ENCODE peak calls at places on chromosomes 1 and 21, in four cellular contexts. Q is stomach, E is left ventricle myocardium inferior, S is tibial nerve. R is an unnamed sample.

GRCh38 chr21:26385721-26386120 is 187.4 kb downstream of the CYYR1 start:
- DNase-seq in Q (no peak), E (no peak), S (no peak), R (no peak)

GRCh38 chr1:163361123-163361934 is 39.6 kb downstream of the NUF2 start:
- DNase-seq in Q (no peak), S (no peak), E (no peak), R (no peak)

GRCh38 chr1:91891969-91892368 is 6.0 kb upstream of the TGFBR3 start:
- DNase-seq in E (no peak), S (no peak), Q (no peak), R (no peak)

GRCh38 chr1:169367686-169368405 is at the start of the genes BLZF1 and NME7:
- DNase-seq in Q (peak), E (peak), S (peak), R (peak)

GRCh38 chr1:22680736-22681135 is 27.7 kb downstream of the C1QB start:
- DNase-seq in E (no peak), Q (no peak), S (no peak), R (no peak)

GRCh38 chr1:46086581-46086980 is 45.8 kb downstream of the PIK3R3 start:
- DNase-seq in S (no peak), E (no peak), Q (no peak), R (no peak)

GRCh38 chr1:78649628-78650027 is at the start of gene IFI44:
- DNase-seq in E (peak), Q (peak), S (peak), R (peak)

GRCh38 chr1:116988908-116989307 is 12.7 kb upstream of the CD101 start:
- DNase-seq in Q (no peak), E (no peak), S (no peak), R (no peak)

GRCh38 chr1:161989108-161989507 is 34.6 kb downstream of the OLFML2B start:
- DNase-seq in E (no peak), Q (no peak), S (no peak), R (no peak)

GRCh38 chr1:222546548-222547259 is 1.2 kb downstream of the HHIPL2 start:
- DNase-seq in Q (no peak), E (no peak), S (no peak), R (peak)

GRCh38 chr1:48627467-48627866 is 149.2 kb downstream of the BEND5 start:
- DNase-seq in Q (no peak), S (no peak), E (no peak), R (no peak)

GRCh38 chr1:200372095-200372884 is 37.5 kb downstream of the ZNF281 start:
- DNase-seq in S (no peak), Q (no peak), E (no peak), R (peak)

GRCh38 chr1:63901094-63901493 is 127.3 kb downstream of the ROR1 start:
- DNase-seq in S (no peak), Q (no peak), E (no peak), R (no peak)

GRCh38 chr1:37317870-37318431 is 156.4 kb upstream of the ZC3H12A start:
- DNase-seq in E (no peak), S (no peak), Q (no peak), R (no peak)

GRCh38 chr21:27024316-27024715 is 57.4 kb upstream of the ADAMTS5 start:
- DNase-seq in E (no peak), Q (no peak), S (no peak), R (peak)

GRCh38 chr1:185312361-185312760 is 4.7 kb downstream of the IVNS1ABP start:
- DNase-seq in E (no peak), S (no peak), Q (no peak), R (no peak)

GRCh38 chr1:116493484-116494350 is 77.1 kb downstream of the CD58 start:
- DNase-seq in Q (no peak), S (no peak), E (no peak), R (no peak)

GRCh38 chr1:178412400-178412770 is 84.4 kb downstream of the CLEC20A start:
- DNase-seq in E (no peak), Q (no peak), S (no peak), R (no peak)

GRCh38 chr1:15849775-15850449 is 2.4 kb downstream of the SPEN start:
- DNase-seq in E (peak), S (no peak), Q (peak), R (no peak)

GRCh38 chr1:148161252-148161901 is 9.3 kb upstream of the NBPF11 start:
- DNase-seq in S (no peak), Q (no peak), E (no peak), R (no peak)

GRCh38 chr1:1858382-1859086 is 32.4 kb downstream of the GNB1 start:
- DNase-seq in E (peak), S (peak), Q (peak), R (peak)

GRCh38 chr1:100543640-100544039 is 5.7 kb downstream of the GPR88 start:
- DNase-seq in E (no peak), S (no peak), Q (no peak), R (no peak)

GRCh38 chr1:71002706-71003105 is 44.9 kb downstream of the PTGER3 start:
- DNase-seq in S (no peak), Q (no peak), E (no peak), R (no peak)

GRCh38 chr1:93061895-93062792 is 16.9 kb upstream of the MTF2 start:
- DNase-seq in S (no peak), Q (peak), E (no peak), R (no peak)

GRCh38 chr1:192303029-192303428 is 13.8 kb upstream of the RGS21 start:
- DNase-seq in S (no peak), Q (no peak), E (no peak), R (no peak)

GRCh38 chr21:34701726-34702125 is 32.9 kb downstream of the CLIC6 start:
- DNase-seq in S (no peak), Q (no peak), E (no peak), R (no peak)

GRCh38 chr1:119330940-119331263 is 37.7 kb upstream of the HAO2 start:
- DNase-seq in E (no peak), Q (no peak), S (no peak), R (no peak)

GRCh38 chr1:184050631-184051030 is 899 bp upstream of the TSEN15 start:
- DNase-seq in Q (no peak), S (no peak), E (no peak), R (no peak)
- H3K4me3 ChIP-seq in Q (peak), S (peak), E (peak), R (no peak)

DNA sequence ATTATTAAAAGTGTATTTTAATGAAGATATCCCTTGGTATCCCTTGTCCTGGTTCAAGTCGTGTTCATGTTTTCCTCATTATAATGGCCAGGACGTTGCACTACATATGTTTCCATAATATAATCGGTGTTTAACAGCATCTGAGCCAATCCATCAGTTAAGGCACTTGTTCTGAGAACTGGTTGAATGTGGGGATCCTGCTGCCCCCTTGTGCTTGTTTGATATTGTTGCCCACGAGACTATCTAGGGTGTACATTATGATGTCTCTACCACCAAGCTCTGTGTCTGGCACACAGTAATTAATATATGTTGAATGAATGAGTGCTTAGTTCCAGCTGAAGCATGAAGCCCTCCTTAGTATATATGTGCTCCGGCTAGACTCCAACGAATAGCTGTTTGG is 193.0 kb downstream of the CACNA1E start:
- DNase-seq in E (no peak), S (peak), Q (peak), R (no peak)
- TF ChIP-seq CTCF in E (peak), S (no peak), Q (peak), R (no peak)

DNA sequence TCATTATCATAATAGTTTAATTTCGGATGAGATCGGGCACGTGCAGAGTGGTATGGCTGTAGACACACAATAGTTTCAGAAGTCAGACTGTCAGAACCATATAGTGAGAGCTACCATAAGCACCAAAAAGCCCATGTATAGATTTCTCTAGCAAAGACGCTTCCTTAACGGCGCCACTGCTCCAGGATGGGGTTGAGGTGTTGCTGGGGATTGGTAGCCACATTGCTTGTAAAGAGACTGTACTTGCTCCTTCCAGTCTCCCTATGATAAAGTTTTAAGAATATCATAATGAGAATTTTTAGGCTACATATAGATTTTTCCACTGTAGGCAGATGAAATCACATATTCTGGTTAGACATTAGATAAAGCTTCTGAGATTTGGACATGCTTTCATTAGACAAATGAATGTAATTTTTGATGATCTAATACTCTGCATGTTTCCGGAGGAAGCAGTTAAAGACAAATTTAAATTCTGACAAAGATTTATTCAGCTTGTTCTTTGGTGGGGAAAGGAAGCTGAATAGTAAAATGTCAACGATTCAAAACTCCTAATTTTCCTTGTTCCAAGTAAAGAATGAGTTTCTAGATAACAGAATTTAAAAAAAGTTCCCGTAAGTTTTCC is 77.7 kb downstream of the MAP3K7CL start:
- DNase-seq in S (no peak), Q (no peak), E (no peak), R (no peak)
- H3K4me3 ChIP-seq in S (no peak), Q (no peak), E (peak), R (no peak)

GRCh38 chr1:26285366-26286063 is 5.6 kb downstream of the SH3BGRL3 start:
- DNase-seq in S (no peak), E (no peak), Q (no peak), R (no peak)
- TF ChIP-seq CTCF in S (no peak), E (peak), Q (no peak), R (peak)

R was measured in AG04449.